ENCODE peak calls at places on chromosomes 4 and X, in six cellular contexts. E, N, I, C, K and U are unnamed samples.

GRCh38 chr4:139301143-139301820 is at the start of gene NAA15:
- DNase-seq in E (peak; percentile 90), N (peak; percentile 95), I (peak; percentile 78), C (peak; percentile 96), K (peak; percentile 96), U (peak; percentile 75)

GRCh38 chr4:106208481-106209460 is 107.2 kb downstream of the TBCK start:
- DNase-seq in E (no peak), N (no peak), I (no peak), C (no peak), K (no peak), U (no peak)

GRCh38 chr4:182062936-182063335 is 180.3 kb upstream of the TENM3 start:
- DNase-seq in E (no peak), N (no peak), I (no peak), C (no peak), K (no peak), U (no peak)

GRCh38 chr4:176360446-176360845 is 40.7 kb downstream of the SPCS3 start:
- DNase-seq in E (no peak), N (no peak), I (no peak), C (no peak), K (no peak), U (no peak)

GRCh38 chrX:115896362-115896761 is 274.2 kb upstream of the AGTR2 start:
- DNase-seq in E (no peak), N (no peak), I (no peak), C (no peak), K (no peak), U (no peak)

GRCh38 chrX:50470103-50471031 is at the start of gene DGKK:
- DNase-seq in E (no peak), N (no peak), I (no peak), C (peak; percentile 67), K (peak; percentile 76), U (no peak)

GRCh38 chr4:25320374-25321172 is 8.0 kb downstream of the ZCCHC4 start:
- DNase-seq in E (no peak), N (no peak), I (no peak), C (no peak), K (no peak), U (no peak)

GRCh38 chr4:137015759-137016409 is 516.4 kb downstream of the PCDH18 start:
- DNase-seq in E (no peak), N (no peak), I (no peak), C (no peak), K (no peak), U (no peak)

GRCh38 chrX:103629295-103630170 is 758 bp downstream of the TCEAL1 start:
- DNase-seq in E (no peak), N (peak; percentile 34), I (no peak), C (peak; percentile 39), K (peak; percentile 67), U (no peak)

GRCh38 chr4:177511611-177512010 is 69.4 kb upstream of the AGA start:
- DNase-seq in E (no peak), N (no peak), I (no peak), C (no peak), K (no peak), U (no peak)

GRCh38 chr4:122928930-122929329 is 6.5 kb upstream of the NUDT6 start:
- DNase-seq in E (no peak), N (no peak), I (no peak), C (no peak), K (no peak), U (no peak)

GRCh38 chr4:167177925-167178324 is 56.4 kb downstream of the SPOCK3 start:
- DNase-seq in E (peak; percentile 8), N (no peak), I (no peak), C (no peak), K (no peak), U (no peak)

GRCh38 chr4:100289530-100289888 is 99.2 kb upstream of the DDIT4L start:
- DNase-seq in E (no peak), N (no peak), I (no peak), C (no peak), K (no peak), U (no peak)

GRCh38 chr4:88689877-88690276 is 7.8 kb downstream of the NAP1L5 start:
- DNase-seq in E (no peak), N (no peak), I (no peak), C (no peak), K (no peak), U (no peak)

GRCh38 chr4:67320645-67321044 is 224.7 kb downstream of the CENPC start:
- DNase-seq in E (no peak), N (no peak), I (no peak), C (no peak), K (no peak), U (no peak)

GRCh38 chr4:48483006-48483776 is at the start of gene SLC10A4:
- DNase-seq in E (no peak), N (peak; percentile 83), I (peak; percentile 44), C (no peak), K (peak; percentile 72), U (peak; percentile 37)

GRCh38 chr4:87555751-87556619 is 26.8 kb upstream of the SPARCL1 start:
- DNase-seq in E (no peak), N (no peak), I (no peak), C (no peak), K (no peak), U (no peak)

GRCh38 chrX:125651426-125651825 is 331.8 kb downstream of the TEX13C start:
- DNase-seq in E (no peak), N (no peak), I (no peak), C (no peak), K (no peak), U (no peak)

GRCh38 chrX:52265713-52266112 is 81.0 kb downstream of the MAGED4 start:
- DNase-seq in E (no peak), N (no peak), I (no peak), C (no peak), K (no peak), U (no peak)

GRCh38 chrX:154712781-154713391 is 38.0 kb downstream of the GAB3 start:
- DNase-seq in E (peak; percentile 68), N (no peak), I (peak; percentile 18), C (no peak), K (no peak), U (no peak)

GRCh38 chrX:152072236-152072635 is 66.1 kb downstream of the MAGEA10 start:
- DNase-seq in E (no peak), N (peak; percentile 4), I (no peak), C (peak; percentile 0), K (no peak), U (no peak)

GRCh38 chrX:150085881-150086280 is 147.6 kb upstream of the EOLA2 start:
- DNase-seq in E (no peak), N (no peak), I (no peak), C (no peak), K (no peak), U (no peak)

GRCh38 chrX:138519296-138519695 is 192.2 kb downstream of the FGF13 start:
- DNase-seq in E (no peak), N (no peak), I (no peak), C (no peak), K (no peak), U (no peak)

GRCh38 chr4:16869594-16870245 is 28.7 kb downstream of the LDB2 start:
- DNase-seq in E (no peak), N (no peak), I (no peak), C (no peak), K (no peak), U (no peak)

GRCh38 chr4:67101612-67102011 is 443.7 kb downstream of the CENPC start:
- DNase-seq in E (no peak), N (no peak), I (no peak), C (no peak), K (no peak), U (no peak)

GRCh38 chr4:56465599-56466295 is 1.7 kb upstream of the SRP72 start:
- DNase-seq in E (no peak), N (no peak), I (no peak), C (no peak), K (no peak), U (no peak)

DNA sequence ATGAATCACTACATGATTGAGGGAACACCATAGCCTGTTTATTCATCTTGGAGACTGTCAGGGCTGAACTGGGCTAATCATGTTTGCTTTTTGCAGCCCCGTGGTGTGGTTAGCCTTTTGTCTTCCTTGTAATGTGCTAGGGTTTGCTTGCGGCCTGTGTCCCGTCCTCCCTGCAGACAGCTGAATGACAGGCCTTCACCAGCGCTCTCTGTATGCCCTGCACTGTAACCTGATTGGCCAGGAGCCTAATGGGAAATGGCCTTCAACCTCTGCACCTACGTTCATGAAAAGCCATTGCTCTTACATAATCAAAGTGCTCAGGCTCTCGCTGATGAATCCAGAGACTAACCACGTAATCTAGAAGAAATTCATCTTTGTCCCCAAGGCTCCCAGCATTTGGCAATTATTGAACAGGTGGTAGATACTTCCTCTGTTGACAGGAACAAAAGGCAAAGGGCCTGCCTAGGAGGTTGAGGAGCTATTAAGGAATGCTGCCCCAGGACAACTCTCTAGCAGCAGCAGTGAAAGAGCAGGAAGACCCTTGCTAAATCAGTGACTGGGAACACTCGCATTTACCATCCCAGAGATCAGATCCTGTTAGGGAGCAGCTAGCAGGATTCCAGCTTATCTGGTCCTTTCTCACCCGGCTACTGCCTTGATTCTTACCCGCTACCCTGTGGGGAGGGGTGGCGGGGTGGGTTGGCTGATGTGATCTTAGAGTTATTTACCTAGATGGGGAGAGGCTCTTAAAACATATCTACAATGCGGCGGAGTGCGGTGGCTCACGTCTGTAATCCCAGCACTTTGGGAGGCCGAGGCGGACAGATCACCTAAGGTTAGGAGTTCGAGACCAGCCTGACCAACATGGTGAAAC is 42.3 kb upstream of the FAT1 start:
- DNase-seq in E (no peak), N (no peak), I (no peak), C (peak; percentile 98), K (no peak), U (no peak)
- TF ChIP-seq POLR2A in E (no peak), N (no peak), I (no peak), C (peak; percentile 65), K (no peak), U (no peak)

DNA sequence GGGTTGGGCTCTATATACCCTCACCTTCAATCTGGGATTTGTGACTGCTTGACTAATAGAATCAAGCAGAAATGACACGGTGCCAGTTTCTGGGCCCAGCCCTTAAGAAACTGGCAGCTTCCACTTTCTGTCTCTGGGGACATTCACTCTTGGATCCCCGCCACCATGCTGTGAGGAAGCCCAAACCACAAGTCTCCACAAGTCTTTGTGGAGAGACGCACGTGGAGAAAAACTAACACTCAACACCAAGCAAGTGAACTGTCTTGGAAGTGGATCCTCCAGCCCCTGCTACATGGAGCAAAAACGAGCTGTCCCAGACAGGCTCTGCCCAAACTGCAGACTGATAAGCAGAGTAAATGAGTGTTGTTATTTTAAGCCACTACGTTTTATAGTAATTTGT is 1.1 kb upstream of the EDNRA start:
- DNase-seq in E (no peak), N (no peak), I (no peak), C (no peak), K (no peak), U (no peak)
- TF ChIP-seq TAF1 in E (no peak), N (no peak), I (no peak), C (no peak), K (no peak), U (no peak)

GRCh38 chr4:74531952-74532794 is 87.2 kb downstream of the AREG start:
- DNase-seq in E (peak; percentile 8), N (peak; percentile 27), I (no peak), C (peak; percentile 75), K (no peak), U (no peak)
- TF ChIP-seq POLR2AphosphoS5 in E (no peak), N (no peak), I (no peak), C (no peak), K (no peak), U (no peak)

DNA sequence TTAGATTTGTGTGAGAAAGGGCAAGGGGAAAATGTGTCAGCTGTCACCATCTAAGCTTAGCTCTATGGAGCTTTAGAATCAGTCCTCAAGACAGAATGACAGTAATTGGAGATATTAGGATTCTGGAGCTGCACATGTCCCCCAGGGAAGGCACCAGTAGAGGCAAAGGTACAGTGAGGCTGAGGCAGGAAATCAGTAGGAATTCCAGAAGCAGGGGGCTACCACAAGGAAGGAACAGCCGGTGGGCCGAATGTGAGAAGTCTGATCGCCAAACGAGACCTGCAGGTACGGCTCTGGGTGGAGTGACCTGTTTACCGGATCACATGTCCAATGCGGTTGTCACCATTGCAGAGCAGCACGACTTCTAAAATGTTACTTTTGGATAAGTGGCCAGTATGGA is 52.6 kb downstream of the RNF150 start:
- DNase-seq in E (no peak), N (no peak), I (no peak), C (no peak), K (no peak), U (no peak)
- TF ChIP-seq POLR2A in E (no peak), N (no peak), I (no peak), C (no peak), K (no peak), U (no peak)